ENCODE peak calls at places on chromosomes 2 and 18, in eight cellular contexts. Q is EH, F is fibroblast of mammary gland, N is Daoy, B is memory B cell, X is A172, Y is cardiac fibroblast, E is lower lobe of right lung. P is an unnamed sample.
A peak's percentile ranks its signal among the peaks of the same experiment; 100 is the strongest.

GRCh38 chr2:25250331-25251031 is 82.1 kb upstream of the POMC start:
- DNase-seq in Q (peak; percentile 77), F (peak; percentile 78), N (peak; percentile 50), B (peak; percentile 27), X (no peak), Y (peak; percentile 54), E (no peak), P (no peak)

GRCh38 chr18:64929026-64929425 is 780.1 kb upstream of the LINC00305 start:
- DNase-seq in Q (no peak), F (peak; percentile 54), N (no peak), B (no peak), X (peak; percentile 21), Y (peak; percentile 1), E (no peak), P (no peak)

GRCh38 chr2:71608034-71608433 is 154.7 kb downstream of the DYSF start:
- DNase-seq in Q (no peak), F (no peak), N (no peak), B (no peak), X (no peak), Y (no peak), E (no peak), P (no peak)

GRCh38 chr2:85106489-85107180 is 26.6 kb upstream of the TCF7L1 start:
- DNase-seq in Q (peak; percentile 76), F (peak; percentile 54), N (peak; percentile 34), B (no peak), X (no peak), Y (peak; percentile 64), E (no peak), P (no peak)

GRCh38 chr2:20706786-20707185 is 39.8 kb downstream of the GDF7 start:
- DNase-seq in Q (no peak), F (no peak), N (no peak), B (no peak), X (no peak), Y (no peak), E (no peak), P (no peak)

GRCh38 chr2:102147935-102148334 is 5.4 kb downstream of the IL1R1 start:
- DNase-seq in Q (no peak), F (peak; percentile 92), N (no peak), B (no peak), X (peak; percentile 8), Y (peak; percentile 90), E (no peak), P (no peak)

GRCh38 chr2:15242936-15243461 is 318.1 kb downstream of the NBAS start:
- DNase-seq in Q (peak; percentile 39), F (no peak), N (peak; percentile 62), B (no peak), X (peak; percentile 4), Y (no peak), E (no peak), P (no peak)

GRCh38 chr18:63831080-63831788 is 56.0 kb downstream of the SERPINB7 start:
- DNase-seq in Q (peak; percentile 87), F (peak; percentile 75), N (peak; percentile 63), B (no peak), X (peak; percentile 70), Y (peak; percentile 65), E (no peak), P (no peak)

GRCh38 chr2:35199298-35199697 is 1156.3 kb upstream of the CRIM1 start:
- DNase-seq in Q (no peak), F (no peak), N (no peak), B (no peak), X (peak; percentile 24), Y (no peak), E (no peak), P (no peak)

GRCh38 chr2:120684225-120684624 is 51.4 kb upstream of the GLI2 start:
- DNase-seq in Q (peak; percentile 69), F (peak; percentile 71), N (no peak), B (no peak), X (no peak), Y (peak; percentile 47), E (no peak), P (no peak)

GRCh38 chr2:27773959-27774358 is 2.4 kb downstream of the MRPL33 start:
- DNase-seq in Q (no peak), F (no peak), N (no peak), B (no peak), X (no peak), Y (no peak), E (no peak), P (no peak)

GRCh38 chr2:217795706-217796465 is 206.9 kb downstream of the TNS1 start:
- DNase-seq in Q (peak; percentile 60), F (no peak), N (no peak), B (no peak), X (no peak), Y (no peak), E (no peak), P (no peak)

GRCh38 chr2:102703748-102704147 is 58.1 kb upstream of the TMEM182 start:
- DNase-seq in Q (peak; percentile 13), F (peak; percentile 39), N (peak; percentile 21), B (no peak), X (peak; percentile 28), Y (peak; percentile 49), E (no peak), P (no peak)